ENCODE peak calls at places on chromosomes 16 and 17, in eight cellular contexts. L is adrenal gland, J is Peyer's patch, G is ovary, E is IMR-90, C is brain microvascular endothelial cell, P is GM23338, M is aorta. R is an unnamed sample. For H3K36me3, the result is how much of the 10 kb centered on the place peaks cover.

GRCh38 chr17:68318103-68318991 is 27.1 kb downstream of the ARSG start:
- DNase-seq in P (no peak), M (no peak), G (no peak), C (peak), E (peak), L (peak), J (no peak), R (no peak)

GRCh38 chr17:55990332-55991006 is 162.8 kb upstream of the ANKFN1 start:
- DNase-seq in L (no peak), P (peak), J (no peak), M (no peak), E (no peak), C (no peak), G (no peak), R (no peak)

GRCh38 chr17:61251939-61252865 is 147.4 kb upstream of the TBX2 start:
- DNase-seq in M (peak), P (no peak), J (peak), C (peak), G (peak), L (peak), E (peak), R (peak)

GRCh38 chr16:81625544-81626152 is 153.4 kb upstream of the PLCG2 start:
- DNase-seq in G (peak), J (peak), L (peak), C (no peak), P (no peak), M (peak), E (peak), R (no peak)

GRCh38 chr17:46979023-46979870 is at the start of gene RPRML:
- DNase-seq in M (peak), J (no peak), G (peak), C (no peak), E (no peak), P (peak), L (peak), R (no peak)

GRCh38 chr17:79836952-79837887 is 2.0 kb downstream of the CBX4 start:
- DNase-seq in G (peak), E (peak), L (peak), C (peak), M (peak), P (peak), J (peak), R (peak)

GRCh38 chr16:30085247-30085646 is 6.5 kb downstream of the TBX6 start:
- DNase-seq in C (no peak), P (no peak), L (peak), E (no peak), J (no peak), M (peak), G (no peak), R (no peak)

GRCh38 chr17:19470529-19471261 is 59.7 kb downstream of the RNF112 start:
- DNase-seq in P (peak), C (no peak), E (peak), G (peak), M (peak), L (peak), J (peak), R (no peak)

GRCh38 chr17:75288784-75289121 is 480 bp downstream of the SLC25A19 start:
- DNase-seq in L (peak), G (no peak), P (peak), E (no peak), M (no peak), C (no peak), J (no peak), R (no peak)

GRCh38 chr16:89096768-89097527 is 3.3 kb downstream of the ACSF3 start:
- DNase-seq in M (no peak), C (no peak), J (no peak), G (no peak), P (no peak), L (no peak), E (peak), R (peak)

GRCh38 chr17:4545217-4545951 is 9.8 kb downstream of the MYBBP1A start:
- DNase-seq in P (no peak), J (no peak), C (no peak), G (no peak), M (no peak), L (no peak), E (no peak), R (no peak)

GRCh38 chr17:4542726-4543191 is 12.4 kb downstream of the MYBBP1A start:
- DNase-seq in C (no peak), E (no peak), G (no peak), M (no peak), P (no peak), J (no peak), L (no peak), R (no peak)

GRCh38 chr17:4544135-4544651 is 11.0 kb downstream of the MYBBP1A start:
- DNase-seq in J (no peak), G (no peak), P (no peak), C (no peak), M (no peak), E (no peak), L (no peak), R (no peak)

GRCh38 chr17:4543557-4544026 is 11.6 kb downstream of the MYBBP1A start:
- DNase-seq in J (no peak), G (no peak), C (no peak), E (no peak), M (no peak), L (no peak), P (no peak), R (no peak)

GRCh38 chr17:4544656-4545216 is 10.4 kb downstream of the MYBBP1A start:
- DNase-seq in G (peak), J (no peak), L (no peak), M (no peak), C (no peak), P (no peak), E (no peak), R (no peak)
- H3K36me3 ChIP-seq in G (under half), J (under half), L (under half), M (under half), C (half or more), P (under half), E (half or more), R (under half)

GRCh38 chr16:16001856-16002255 is 52.4 kb downstream of the ABCC1 start:
- DNase-seq in L (no peak), J (no peak), C (no peak), E (no peak), M (no peak), P (no peak), G (no peak), R (no peak)

GRCh38 chr16:16003719-16004313 is 54.4 kb downstream of the ABCC1 start:
- DNase-seq in J (no peak), G (no peak), M (no peak), P (no peak), L (no peak), E (no peak), C (no peak), R (no peak)

GRCh38 chr16:16004314-16004749 is 54.9 kb downstream of the ABCC1 start:
- DNase-seq in C (peak), G (no peak), L (no peak), E (peak), M (no peak), J (no peak), P (no peak), R (no peak)

GRCh38 chr16:15996432-15997109 is 47.2 kb downstream of the ABCC1 start:
- DNase-seq in M (peak), P (no peak), C (peak), J (peak), G (peak), E (peak), L (peak), R (peak)

DNA sequence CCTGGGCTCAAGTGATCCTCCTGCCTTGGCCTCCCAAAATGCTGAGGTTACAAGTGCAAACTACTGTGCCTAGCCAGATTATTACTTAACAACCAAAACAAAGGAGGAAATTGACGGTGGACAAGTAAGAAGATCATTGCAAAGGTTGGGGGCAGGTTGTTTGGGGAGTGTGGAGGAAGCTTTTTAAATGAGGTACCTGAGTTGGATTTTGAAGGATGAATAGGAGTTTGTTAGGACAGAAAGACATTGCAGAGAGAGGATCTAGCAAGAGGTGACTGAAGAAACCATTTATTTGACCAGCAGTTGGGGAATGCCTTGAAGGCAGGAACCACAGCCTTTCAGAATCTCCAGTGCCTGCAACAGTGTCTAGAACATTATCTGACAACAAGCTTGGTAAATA is 51.3 kb downstream of the ABCC1 start:
- DNase-seq in L (no peak), E (no peak), J (no peak), M (no peak), P (no peak), C (no peak), G (no peak), R (no peak)
- H3K36me3 ChIP-seq in L (under half), E (under half), J (under half), M (under half), P (under half), C (under half), G (under half), R (under half)

DNA sequence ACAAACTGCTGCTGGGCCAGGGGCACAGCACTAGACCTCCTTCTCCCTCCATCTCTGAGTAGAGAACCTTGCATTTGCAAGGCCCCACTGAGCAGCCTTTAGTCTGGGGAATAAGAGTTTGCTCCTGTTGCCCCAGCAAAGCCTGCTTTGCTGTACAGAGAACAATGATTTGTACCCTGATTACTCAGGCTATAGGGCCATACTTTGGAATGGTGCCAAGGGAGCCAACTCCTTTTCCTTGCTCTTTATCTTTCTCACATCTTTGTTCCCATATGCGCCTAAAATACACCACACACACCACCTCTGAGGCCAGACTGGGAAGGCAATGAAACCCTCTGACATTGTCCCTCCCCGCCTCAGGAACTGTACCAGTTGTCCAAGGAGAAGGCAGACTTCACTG is 21.2 kb downstream of the LIG3 start:
- DNase-seq in G (no peak), C (no peak), P (no peak), J (no peak), E (peak), M (no peak), L (no peak), R (no peak)
- H3K36me3 ChIP-seq in G (under half), C (under half), P (under half), J (under half), E (under half), M (under half), L (under half), R (under half)

GRCh38 chr17:10687497-10687896 is 9.8 kb downstream of the SCO1 start:
- DNase-seq in J (no peak), C (no peak), E (no peak), G (no peak), L (no peak), M (no peak), P (no peak), R (no peak)
- H3K36me3 ChIP-seq in J (under half), C (under half), E (under half), G (under half), L (under half), M (under half), P (half or more), R (under half)

GRCh38 chr16:14652726-14653125 is 20.0 kb downstream of the BFAR start:
- DNase-seq in L (no peak), C (no peak), M (no peak), J (no peak), G (no peak), E (no peak), P (no peak), R (no peak)

GRCh38 chr16:14649816-14650215 is 17.1 kb downstream of the BFAR start:
- DNase-seq in J (no peak), L (no peak), P (no peak), C (no peak), M (no peak), G (no peak), E (no peak), R (no peak)

GRCh38 chr16:14650629-14651028 is 17.9 kb downstream of the BFAR start:
- DNase-seq in L (no peak), M (no peak), G (no peak), C (no peak), E (no peak), P (no peak), J (no peak), R (no peak)
- H3K36me3 ChIP-seq in L (under half), M (under half), G (under half), C (half or more), E (under half), P (half or more), J (under half), R (under half)

GRCh38 chr17:5896215-5896614 is 174.0 kb upstream of the WSCD1 start:
- DNase-seq in E (no peak), L (no peak), G (no peak), J (no peak), M (no peak), P (no peak), C (no peak), R (no peak)
- H3K36me3 ChIP-seq in E (under half), L (under half), G (under half), J (under half), M (under half), P (under half), C (under half), R (under half)

R was measured in small intestine.